ENCODE peak calls at places on chromosome 16, in four cellular contexts. W is fibroblast of lung, B is PC-3, Q is K562. I is an unnamed sample.

GRCh38 chr16:71669926-71670536 is 44.0 kb downstream of the MARVELD3 start:
- DNase-seq in W (no peak), B (no peak), Q (no peak), I (no peak)

GRCh38 chr16:54594646-54595381 is 308.2 kb upstream of the IRX3 start:
- DNase-seq in W (no peak), B (no peak), Q (no peak), I (no peak)

GRCh38 chr16:77414752-77415231 is 20.0 kb downstream of the ADAMTS18 start:
- DNase-seq in W (peak), B (peak), Q (no peak), I (no peak)

GRCh38 chr16:49347476-49347875 is 26.1 kb upstream of the C16orf78 start:
- DNase-seq in W (no peak), B (no peak), Q (no peak), I (no peak)

GRCh38 chr16:86566601-86566965 is at the start of gene FOXC2:
- DNase-seq in W (peak), B (no peak), Q (no peak), I (no peak)

GRCh38 chr16:3819741-3820724 is 60.5 kb downstream of the CREBBP start:
- DNase-seq in W (peak), B (peak), Q (peak), I (peak)

GRCh38 chr16:1299012-1299867 is 10.2 kb upstream of the UBE2I start:
- DNase-seq in W (no peak), B (no peak), Q (peak), I (no peak)

GRCh38 chr16:67652578-67653130 is 7.4 kb downstream of the ACD start:
- DNase-seq in W (no peak), B (peak), Q (peak), I (no peak)

GRCh38 chr16:25253322-25253721 is 4.3 kb downstream of the ZKSCAN2 start:
- DNase-seq in W (no peak), B (no peak), Q (no peak), I (no peak)

GRCh38 chr16:3026003-3026378 is 2.2 kb downstream of the THOC6 start:
- DNase-seq in W (no peak), B (no peak), Q (no peak), I (no peak)

GRCh38 chr16:87017388-87018012 is 299.7 kb downstream of the C16orf95 start:
- DNase-seq in W (peak), B (peak), Q (no peak), I (no peak)

GRCh38 chr16:57941016-57941656 is 29.8 kb downstream of the CNGB1 start:
- DNase-seq in W (peak), B (peak), Q (no peak), I (peak)

GRCh38 chr16:17556276-17557052 is 85.7 kb upstream of the XYLT1 start:
- DNase-seq in W (peak), B (peak), Q (peak), I (no peak)

GRCh38 chr16:23668225-23668624 is 10.5 kb upstream of the PLK1 start:
- DNase-seq in W (no peak), B (no peak), Q (no peak), I (no peak)

GRCh38 chr16:28910046-28911031 is 14.7 kb downstream of the RABEP2 start:
- DNase-seq in W (no peak), B (peak), Q (no peak), I (peak)

GRCh38 chr16:50688083-50688482 is 5.3 kb upstream of the NOD2 start:
- DNase-seq in W (no peak), B (no peak), Q (no peak), I (no peak)

GRCh38 chr16:81711609-81712329 is 67.3 kb upstream of the PLCG2 start:
- DNase-seq in W (peak), B (peak), Q (peak), I (peak)

GRCh38 chr16:57859331-57859730 is 57.0 kb upstream of the KIFC3 start:
- DNase-seq in W (peak), B (peak), Q (peak), I (no peak)

GRCh38 chr16:22326771-22327445 is 29.7 kb downstream of the POLR3E start:
- DNase-seq in W (no peak), B (no peak), Q (no peak), I (no peak)

GRCh38 chr16:13957197-13958078 is 37.5 kb downstream of the ERCC4 start:
- DNase-seq in W (peak), B (peak), Q (peak), I (peak)

GRCh38 chr16:83701494-83701893 is 106.3 kb upstream of the HSBP1 start:
- DNase-seq in W (peak), B (peak), Q (peak), I (peak)

GRCh38 chr16:56860226-56861020 is 4.6 kb upstream of the SLC12A3 start:
- DNase-seq in W (peak), B (no peak), Q (no peak), I (no peak)

GRCh38 chr16:4936991-4937781 is at the start of gene PPL:
- DNase-seq in W (no peak), B (peak), Q (peak), I (peak)

GRCh38 chr16:14641877-14642276 is 9.1 kb downstream of the BFAR start:
- DNase-seq in W (no peak), B (no peak), Q (no peak), I (no peak)

GRCh38 chr16:1481906-1482835 is 6.6 kb downstream of the PTX4 start:
- DNase-seq in W (peak), B (peak), Q (no peak), I (peak)

GRCh38 chr16:5193877-5194276 is 96.3 kb upstream of the EEF2KMT start:
- DNase-seq in W (no peak), B (no peak), Q (no peak), I (no peak)

GRCh38 chr16:50548659-50549560 is 714 bp downstream of the NKD1 start:
- DNase-seq in W (peak), B (no peak), Q (no peak), I (no peak)

GRCh38 chr16:29820271-29820701 is at the start of gene MVP:
- DNase-seq in W (peak), B (peak), Q (peak), I (no peak)

GRCh38 chr16:89723279-89724250 is 2.2 kb downstream of the ZNF276 start:
- DNase-seq in W (peak), B (no peak), Q (no peak), I (peak)

GRCh38 chr16:79595916-79596450 is 4.6 kb downstream of the MAF start:
- DNase-seq in W (no peak), B (no peak), Q (no peak), I (no peak)
- H3K4me2 ChIP-seq in W (peak), B (no peak), Q (no peak), I (no peak)

GRCh38 chr16:11106726-11107125 is 149.3 kb downstream of the SOCS1 start:
- DNase-seq in W (no peak), B (no peak), Q (no peak), I (no peak)

GRCh38 chr16:11109551-11109950 is 146.5 kb downstream of the SOCS1 start:
- DNase-seq in W (peak), B (no peak), Q (no peak), I (no peak)

GRCh38 chr16:11107781-11108465 is 148.1 kb downstream of the SOCS1 start:
- DNase-seq in W (peak), B (no peak), Q (no peak), I (no peak)

GRCh38 chr16:11111166-11111565 is 144.8 kb downstream of the SOCS1 start:
- DNase-seq in W (no peak), B (no peak), Q (no peak), I (no peak)

DNA sequence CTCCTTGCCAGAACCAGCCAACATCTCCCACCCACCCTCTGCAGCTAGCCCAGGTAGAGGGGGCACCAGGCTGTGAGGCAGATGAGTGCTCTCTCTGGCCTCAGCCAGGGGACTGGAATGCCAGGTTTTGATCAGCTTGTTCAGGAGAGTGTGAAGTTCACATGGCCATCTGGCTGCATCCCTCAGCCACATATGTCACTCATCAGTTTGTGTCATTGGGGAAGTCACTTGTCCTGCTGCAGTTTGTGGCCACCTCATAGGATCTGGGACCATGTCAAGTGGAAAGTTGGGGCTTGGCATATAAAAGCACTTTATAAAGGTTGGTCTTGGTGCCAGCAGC is 147.6 kb downstream of the SOCS1 start:
- DNase-seq in W (no peak), B (no peak), Q (no peak), I (no peak)
- H3K4me2 ChIP-seq in W (no peak), B (no peak), Q (no peak), I (no peak)

DNA sequence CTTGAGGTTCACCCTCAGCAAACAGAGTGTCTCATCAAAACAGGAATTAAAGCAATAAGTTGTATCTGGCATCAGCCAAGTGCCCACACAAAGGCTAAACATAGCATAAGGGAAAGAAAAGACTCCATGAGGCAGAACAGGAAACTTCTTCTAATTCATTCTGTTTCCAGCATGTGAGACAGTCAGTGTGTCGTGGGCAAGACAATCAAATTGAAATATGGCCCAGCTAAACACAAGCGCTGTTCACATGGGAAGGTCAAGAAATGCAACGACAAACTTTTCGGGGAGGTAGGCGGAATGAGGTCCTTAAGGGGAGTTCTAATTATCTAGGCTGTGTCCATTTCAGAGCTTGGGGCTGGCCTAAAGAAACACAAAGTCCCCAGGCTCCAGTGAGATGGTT is 393.5 kb downstream of the HAPSTR1 start:
- DNase-seq in W (no peak), B (no peak), Q (no peak), I (no peak)
- H3K4me2 ChIP-seq in W (no peak), B (no peak), Q (no peak), I (no peak)

GRCh38 chr16:85136705-85137322 is 24.5 kb upstream of the CIBAR2 start:
- DNase-seq in W (no peak), B (no peak), Q (no peak), I (no peak)

GRCh38 chr16:85138825-85139627 is 26.8 kb upstream of the CIBAR2 start:
- DNase-seq in W (no peak), B (no peak), Q (no peak), I (no peak)

GRCh38 chr16:85136213-85136704 is 24.0 kb upstream of the CIBAR2 start:
- DNase-seq in W (no peak), B (no peak), Q (peak), I (no peak)

GRCh38 chr16:85138073-85138824 is 26.0 kb upstream of the CIBAR2 start:
- DNase-seq in W (no peak), B (no peak), Q (no peak), I (no peak)

GRCh38 chr16:85137323-85138072 is 25.2 kb upstream of the CIBAR2 start:
- DNase-seq in W (peak), B (peak), Q (peak), I (peak)
- H3K4me2 ChIP-seq in W (peak), B (peak), Q (no peak), I (peak)

GRCh38 chr16:88069397-88070168 is 118.3 kb downstream of the BANP start:
- DNase-seq in W (no peak), B (no peak), Q (no peak), I (no peak)
- H3K4me2 ChIP-seq in W (no peak), B (no peak), Q (no peak), I (no peak)